ENCODE peak calls at places on chromosome 15, in seven cellular contexts. I is RWPE2, J is cardiac muscle cell, L is GM06990, A is upper lobe of left lung, Q is choroid plexus epithelial cell, S is cardiac fibroblast. H is an unnamed sample.
A peak's percentile ranks its signal among the peaks of the same experiment; 100 is the strongest.

GRCh38 chr15:89776274-89777072 is at the start of gene MESP2:
- DNase-seq in Q (peak; percentile 78), J (peak; percentile 91), I (peak; percentile 77), L (peak; percentile 73), S (peak; percentile 79), A (peak; percentile 86), H (peak; percentile 74)

GRCh38 chr15:61046291-61046690 is 182.8 kb downstream of the RORA start:
- DNase-seq in J (no peak), L (no peak), A (no peak), I (no peak), Q (no peak), S (no peak), H (no peak)

GRCh38 chr15:84671211-84671610 is 13.2 kb upstream of the NMB start:
- DNase-seq in Q (peak; percentile 93), I (no peak), S (peak; percentile 82), A (no peak), L (no peak), J (no peak), H (peak; percentile 86)

GRCh38 chr15:85094685-85095084 is 113.0 kb downstream of the PDE8A start:
- DNase-seq in Q (peak; percentile 61), L (no peak), I (no peak), A (no peak), S (peak; percentile 59), J (no peak), H (peak; percentile 50)

GRCh38 chr15:41501191-41501917 is 7.7 kb downstream of the ITPKA start:
- DNase-seq in I (no peak), Q (no peak), L (peak; percentile 40), J (peak; percentile 47), A (no peak), S (no peak), H (peak; percentile 12)

GRCh38 chr15:72236381-72237285 is 5.6 kb upstream of the PKM start:
- DNase-seq in J (no peak), L (no peak), S (no peak), A (no peak), Q (peak; percentile 13), I (no peak), H (peak; percentile 16)

GRCh38 chr15:83192742-83193141 is 14.9 kb downstream of the HDGFL3 start:
- DNase-seq in I (no peak), A (no peak), Q (no peak), L (no peak), S (no peak), J (no peak), H (no peak)

GRCh38 chr15:84648539-84648938 is 5.5 kb downstream of the WDR73 start:
- DNase-seq in I (no peak), A (peak; percentile 71), Q (no peak), S (peak; percentile 49), L (no peak), J (no peak), H (peak; percentile 60)

GRCh38 chr15:23565395-23566069 is at the start of gene MKRN3:
- DNase-seq in Q (peak; percentile 19), A (no peak), I (no peak), J (no peak), L (no peak), S (peak; percentile 59), H (no peak)

GRCh38 chr15:35306361-35306981 is 221.4 kb upstream of the NANOGP8 start:
- DNase-seq in A (no peak), L (no peak), S (peak; percentile 68), Q (peak; percentile 59), J (peak; percentile 35), I (no peak), H (peak; percentile 84)

GRCh38 chr15:93150910-93151309 is 61.9 kb upstream of the RGMA start:
- DNase-seq in L (no peak), A (peak; percentile 27), I (no peak), J (no peak), Q (no peak), S (no peak), H (no peak)

GRCh38 chr15:59298255-59298856 is 74.3 kb downstream of the MYO1E start:
- DNase-seq in A (no peak), S (peak; percentile 34), Q (no peak), I (peak; percentile 84), L (peak; percentile 81), J (no peak), H (peak; percentile 32)

GRCh38 chr15:60620707-60621106 is 141.8 kb upstream of the ICE2 start:
- DNase-seq in I (no peak), S (no peak), L (no peak), A (no peak), J (peak; percentile 26), Q (no peak), H (no peak)

GRCh38 chr15:31471731-31472430 is 145.2 kb downstream of the KLF13 start:
- DNase-seq in Q (peak; percentile 94), I (peak; percentile 52), J (no peak), L (no peak), A (peak; percentile 10), S (peak; percentile 94), H (peak; percentile 85)

GRCh38 chr15:31469801-31470545 is 143.3 kb downstream of the KLF13 start:
- DNase-seq in I (no peak), J (no peak), L (no peak), A (peak; percentile 6), S (no peak), Q (no peak), H (no peak)

GRCh38 chr15:31467361-31467760 is 140.7 kb downstream of the KLF13 start:
- DNase-seq in I (no peak), L (no peak), J (no peak), S (no peak), Q (no peak), A (no peak), H (no peak)

GRCh38 chr15:31470756-31471155 is 144.1 kb downstream of the KLF13 start:
- DNase-seq in Q (no peak), A (peak; percentile 11), J (no peak), S (no peak), I (peak; percentile 11), L (no peak), H (no peak)

DNA sequence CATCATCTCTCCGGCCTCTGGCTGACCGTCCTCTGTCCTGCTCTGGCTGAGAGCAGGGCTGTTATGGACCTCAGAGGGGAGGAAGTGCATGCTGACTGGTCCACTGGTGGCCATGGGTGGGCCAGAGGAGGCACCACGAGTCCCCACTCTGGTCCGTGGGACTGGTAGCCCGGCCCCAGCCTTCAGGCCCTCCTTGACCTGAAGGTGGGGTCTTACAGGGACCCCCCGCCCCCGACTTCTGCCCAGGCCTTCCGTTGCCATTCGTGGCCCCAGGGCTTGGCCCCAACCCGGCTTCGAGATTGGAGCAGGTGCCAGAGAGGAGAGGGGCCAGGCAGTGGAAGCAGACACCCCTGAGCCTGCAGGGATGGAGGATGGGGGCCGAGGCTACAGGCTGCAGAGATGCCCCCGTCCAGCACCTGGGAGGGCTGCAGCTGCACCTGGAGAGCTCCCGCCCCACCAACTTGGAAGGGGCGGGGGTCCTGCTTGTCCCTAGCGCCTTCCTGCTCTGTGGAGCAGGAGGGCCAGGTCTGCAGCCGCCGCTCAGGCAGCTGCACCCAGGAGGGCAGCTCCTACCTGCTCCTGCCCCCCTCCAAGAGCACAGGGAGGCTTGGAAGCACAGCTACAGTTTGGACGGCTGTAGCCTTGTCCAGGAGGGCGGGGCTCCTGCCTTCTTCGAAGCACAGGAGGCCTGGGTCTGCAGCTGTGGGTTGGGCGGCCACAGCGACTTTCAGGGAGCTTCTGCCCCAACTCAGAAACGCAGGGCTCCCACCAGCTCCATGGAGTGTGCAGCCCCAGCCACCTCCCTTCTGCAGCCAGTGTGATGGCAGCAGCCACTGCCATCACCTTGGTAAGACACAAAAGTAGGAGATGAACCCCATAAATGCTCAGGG is 142.5 kb downstream of the KLF13 start:
- DNase-seq in J (no peak), S (no peak), L (no peak), A (no peak), Q (no peak), I (no peak), H (no peak)
- TF ChIP-seq CTCF in J (no peak), S (no peak), L (no peak), A (no peak), Q (no peak), I (no peak), H (no peak)

GRCh38 chr15:43106486-43106829 is 620 bp upstream of the UBR1 start:
- DNase-seq in J (no peak), L (no peak), A (no peak), I (no peak), S (no peak), Q (no peak), H (no peak)

GRCh38 chr15:43103939-43104338 is 1.9 kb downstream of the UBR1 start:
- DNase-seq in Q (no peak), J (no peak), L (no peak), A (no peak), I (no peak), S (no peak), H (no peak)

GRCh38 chr15:43105778-43106485 is at the start of gene UBR1:
- DNase-seq in I (peak; percentile 95), Q (peak; percentile 93), S (peak; percentile 93), L (peak; percentile 89), J (peak; percentile 95), A (peak; percentile 93), H (peak; percentile 90)

GRCh38 chr15:43105077-43105769 is 615 bp downstream of the UBR1 start:
- DNase-seq in S (no peak), Q (no peak), I (no peak), L (peak; percentile 20), A (no peak), J (peak; percentile 11), H (peak; percentile 5)

DNA sequence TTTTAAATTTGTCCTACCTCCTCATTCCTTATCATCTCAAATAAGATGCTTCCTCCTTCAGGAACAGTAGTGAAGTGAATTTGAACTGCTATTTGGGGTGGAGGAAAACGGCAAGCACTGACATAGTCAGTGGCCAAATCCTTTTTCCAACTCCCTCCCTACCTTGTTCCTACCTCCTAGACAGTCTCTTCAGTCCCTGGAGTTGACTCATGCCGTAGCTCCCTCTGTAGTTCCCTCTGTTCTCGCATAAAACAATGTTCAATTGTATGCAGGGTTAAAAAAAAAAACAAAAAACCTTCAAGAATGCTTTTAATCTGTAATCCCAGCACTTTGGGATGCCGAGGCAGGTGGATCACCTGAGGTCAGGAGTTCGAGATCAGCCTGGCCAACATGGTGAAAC is 1.4 kb downstream of the UBR1 start:
- DNase-seq in S (peak; percentile 23), L (no peak), A (no peak), I (no peak), J (no peak), Q (no peak), H (peak; percentile 10)
- H3K4me3 ChIP-seq in S (no peak overlapping the region), L (peak overlapping the region; percentile 98), A (peak overlapping the region; percentile 56), I (peak overlapping the region; percentile 66), J (peak overlapping the region; percentile 75), Q (no peak overlapping the region), H (peak overlapping the region; percentile 97)

GRCh38 chr15:53869044-53869805 is 109.0 kb upstream of the UNC13C start:
- DNase-seq in Q (no peak), J (no peak), S (peak; percentile 1), A (no peak), L (no peak), I (no peak), H (no peak)
- TF ChIP-seq CTCF in Q (peak; percentile 6), J (no peak), S (peak; percentile 22), A (no peak), L (peak; percentile 30), I (peak; percentile 52), H (no peak)

DNA sequence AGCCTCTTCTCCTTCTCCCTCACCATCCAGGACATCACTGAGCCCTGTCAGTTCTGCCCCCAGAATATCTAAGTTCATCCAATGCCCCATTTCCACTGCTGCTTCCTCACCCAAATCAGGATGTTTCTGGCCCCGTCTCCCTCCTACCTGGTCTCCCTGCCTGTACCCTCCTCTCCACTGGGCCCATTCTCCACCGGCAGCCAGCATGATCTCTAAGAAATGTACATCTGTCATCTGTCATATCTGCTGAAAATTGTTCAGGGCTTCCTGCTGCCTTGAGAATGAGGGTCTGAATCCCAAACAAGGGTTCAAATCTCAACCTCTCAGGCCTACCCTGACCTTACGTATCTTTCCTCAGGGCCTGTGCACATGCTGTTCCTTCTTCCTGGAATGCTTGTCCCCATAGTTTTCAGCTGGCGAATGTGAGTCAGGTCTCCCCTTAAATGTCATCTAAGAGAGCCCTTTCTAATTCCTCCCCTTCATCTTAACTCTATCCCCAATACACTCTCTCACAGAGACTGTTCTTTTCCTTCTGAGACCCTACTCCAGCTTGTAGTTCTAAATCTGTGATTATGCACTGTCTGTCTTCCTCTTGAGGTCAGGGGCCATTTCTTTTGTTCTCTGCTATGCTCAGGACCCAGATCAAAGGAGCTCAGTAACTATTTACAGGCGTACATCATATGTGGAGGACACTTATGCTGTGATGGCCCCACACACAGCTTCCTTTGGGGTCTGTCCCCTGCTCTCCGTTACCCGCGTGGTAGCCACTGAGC is 40.8 kb downstream of the SMAD3 start:
- DNase-seq in I (no peak), A (no peak), Q (no peak), S (peak; percentile 26), J (no peak), L (no peak), H (no peak)
- H3K4me3 ChIP-seq in I (no peak overlapping the region), A (no peak overlapping the region), Q (no peak overlapping the region), S (no peak overlapping the region), J (no peak overlapping the region), L (no peak overlapping the region), H (no peak overlapping the region)

H was measured in fibroblast of mammary gland.